ENCODE peak calls at places on chromosome 4, in eight cellular contexts. A is stimulated activated CD8-positive, alpha-beta memory T cell treated with anti-CD3 and anti-CD28 coated beads, Interleukin-4, amount 100 ng/mL, for 24 hours; H is right cardiac atrium; L is activated T-cell treated with anti-CD3 and anti-CD28 coated beads, Interleukin-2, amount 50 U/mL, for 4 hours; U is left colon; O is CD14-positive monocyte; F is Jurkat, Clone E6-1; W is omental fat pad. D is an unnamed sample.
A peak's percentile ranks its signal among the peaks of the same experiment; 100 is the strongest.

GRCh38 chr4:185549095-185549494 is 13.8 kb upstream of the PDLIM3 start:
- DNase-seq in A (no peak), H (no peak), L (no peak), U (no peak), O (no peak), F (no peak), W (no peak), D (no peak)

GRCh38 chr4:69057620-69058409 is 38.5 kb upstream of the UGT2B7 start:
- DNase-seq in A (no peak), H (no peak), L (no peak), U (no peak), O (no peak), F (no peak), W (no peak), D (no peak)

GRCh38 chr4:2172161-2172560 is 69.8 kb downstream of the HAUS3 start:
- DNase-seq in A (no peak), H (no peak), L (no peak), U (no peak), O (no peak), F (peak; percentile 79), W (no peak), D (no peak)

GRCh38 chr4:52979821-52980590 is 117.9 kb downstream of the RASL11B start:
- DNase-seq in A (no peak), H (no peak), L (no peak), U (no peak), O (no peak), F (no peak), W (no peak), D (no peak)

GRCh38 chr4:73520821-73521220 is 39.3 kb downstream of the AFM start:
- DNase-seq in A (no peak), H (no peak), L (no peak), U (no peak), O (no peak), F (no peak), W (no peak), D (peak; percentile 72)

GRCh38 chr4:101285985-101286384 is 61.3 kb downstream of the PPP3CA start:
- DNase-seq in A (no peak), H (no peak), L (no peak), U (no peak), O (no peak), F (no peak), W (no peak), D (no peak)

GRCh38 chr4:105102026-105102425 is 44.6 kb upstream of the TET2 start:
- DNase-seq in A (no peak), H (no peak), L (no peak), U (no peak), O (no peak), F (no peak), W (no peak), D (no peak)

GRCh38 chr4:119659576-119659975 is 31.0 kb upstream of the PDE5A start:
- DNase-seq in A (no peak), H (no peak), L (no peak), U (no peak), O (no peak), F (no peak), W (no peak), D (peak; percentile 52)

GRCh38 chr4:181687116-181687515 is 556.1 kb upstream of the TENM3 start:
- DNase-seq in A (no peak), H (no peak), L (no peak), U (no peak), O (no peak), F (no peak), W (no peak), D (no peak)

GRCh38 chr4:155612074-155612473 is 54.6 kb upstream of the GUCY1A1 start:
- DNase-seq in A (no peak), H (no peak), L (no peak), U (no peak), O (no peak), F (no peak), W (no peak), D (no peak)

GRCh38 chr4:169070071-169070894 is 60.2 kb upstream of the CBR4 start:
- DNase-seq in A (no peak), H (peak; percentile 71), L (no peak), U (peak; percentile 76), O (no peak), F (no peak), W (no peak), D (peak; percentile 93)

GRCh38 chr4:128916832-128917231 is 107.3 kb downstream of the JADE1 start:
- DNase-seq in A (no peak), H (no peak), L (no peak), U (peak; percentile 25), O (peak; percentile 78), F (no peak), W (no peak), D (no peak)

GRCh38 chr4:108717386-108717785 is 45.5 kb downstream of the ETNPPL start:
- DNase-seq in A (no peak), H (no peak), L (no peak), U (no peak), O (no peak), F (no peak), W (no peak), D (no peak)

GRCh38 chr4:139267301-139267700 is 12.7 kb downstream of the MGARP start:
- DNase-seq in A (no peak), H (no peak), L (no peak), U (no peak), O (no peak), F (no peak), W (no peak), D (no peak)

GRCh38 chr4:152951348-152951747 is 15.2 kb downstream of the FHDC1 start:
- DNase-seq in A (no peak), H (no peak), L (no peak), U (no peak), O (no peak), F (no peak), W (no peak), D (no peak)